ENCODE peak calls at places on chromosomes 2 and 18, in nine cellular contexts. N is osteocyte; D is lung; U is activated CD4-positive, alpha-beta T cell treated with anti-CD3 and anti-CD28 coated beads for 24 hours; B is ELF-1; W is IMR-90; C is occipital lobe; G is mammary epithelial cell; P is HT1080. Z is an unnamed sample.

GRCh38 chr2:64524604-64525322 is 635 bp downstream of the AFTPH start:
- DNase-seq in B (peak), C (peak), D (peak), N (no peak), P (peak), W (peak), G (peak), U (peak), Z (peak)

GRCh38 chr2:25362564-25363145 is 20.9 kb upstream of the DNMT3A start:
- DNase-seq in P (no peak), B (no peak), D (peak), U (peak), W (no peak), C (no peak), G (no peak), N (no peak), Z (peak)

GRCh38 chr2:150566289-150566688 is 78.8 kb upstream of the RND3 start:
- DNase-seq in C (no peak), W (peak), D (no peak), P (no peak), U (no peak), N (no peak), B (no peak), G (no peak), Z (no peak)

GRCh38 chr2:6872412-6872811 is 5.2 kb upstream of the RSAD2 start:
- DNase-seq in U (no peak), N (no peak), D (no peak), W (no peak), P (no peak), G (no peak), C (no peak), B (no peak), Z (no peak)

GRCh38 chr2:37344453-37345361 is at the start of gene QPCT:
- DNase-seq in P (no peak), G (no peak), N (no peak), W (peak), U (peak), C (no peak), D (peak), B (peak), Z (peak)

GRCh38 chr2:107525420-107525819 is 301.3 kb upstream of the RGPD4 start:
- DNase-seq in N (no peak), U (no peak), W (peak), C (no peak), D (no peak), P (no peak), G (no peak), B (no peak), Z (no peak)

GRCh38 chr2:170845343-170845742 is 28.7 kb downstream of the GAD1 start:
- DNase-seq in D (no peak), P (no peak), W (no peak), N (no peak), U (no peak), C (no peak), G (no peak), B (peak), Z (peak)

GRCh38 chr2:12005886-12006681 is 259.7 kb downstream of the LPIN1 start:
- DNase-seq in P (no peak), N (no peak), B (peak), U (peak), G (peak), C (peak), W (no peak), D (peak), Z (peak)

GRCh38 chr2:28391564-28392296 is 928 bp upstream of the FOSL2 start:
- DNase-seq in W (peak), P (peak), C (no peak), U (no peak), G (peak), D (peak), B (peak), N (no peak), Z (peak)

GRCh38 chr2:159246325-159246988 is 40.0 kb downstream of the WDSUB1 start:
- DNase-seq in P (no peak), W (no peak), N (no peak), D (no peak), B (no peak), U (no peak), G (no peak), C (no peak), Z (no peak)

GRCh38 chr2:16244153-16244965 is 304.0 kb downstream of the MYCN start:
- DNase-seq in B (no peak), D (no peak), G (no peak), C (no peak), P (no peak), W (no peak), N (peak), U (no peak), Z (no peak)

GRCh38 chr2:79855264-79856006 is 342.6 kb downstream of the CTNNA2 start:
- DNase-seq in W (peak), C (no peak), B (peak), N (no peak), G (no peak), U (no peak), P (no peak), D (no peak), Z (peak)

GRCh38 chr2:69298862-69299261 is 88.2 kb downstream of the GFPT1 start:
- DNase-seq in G (no peak), B (no peak), P (peak), N (no peak), C (no peak), W (peak), U (no peak), D (no peak), Z (no peak)

GRCh38 chr2:202687276-202687675 is 52.5 kb downstream of the FAM117B start:
- DNase-seq in D (no peak), G (no peak), U (no peak), N (no peak), B (no peak), C (no peak), P (peak), W (peak), Z (no peak)

GRCh38 chr2:85457877-85458316 is 39.4 kb downstream of the SH2D6 start:
- DNase-seq in W (no peak), P (peak), U (no peak), N (no peak), B (no peak), G (peak), C (no peak), D (no peak), Z (no peak)

GRCh38 chr18:5520464-5520863 is 23.3 kb downstream of the EPB41L3 start:
- DNase-seq in N (no peak), C (no peak), G (no peak), B (no peak), U (no peak), D (no peak), P (no peak), W (no peak), Z (no peak)

GRCh38 chr2:106193491-106193976 is 567 bp downstream of the UXS1 start:
- DNase-seq in U (no peak), D (peak), N (no peak), P (peak), B (no peak), W (no peak), G (peak), C (peak), Z (peak)

GRCh38 chr18:75211721-75212625 is 1.4 kb downstream of the TSHZ1 start:
- DNase-seq in N (no peak), C (no peak), B (peak), P (peak), G (peak), D (peak), W (peak), U (no peak), Z (peak)

GRCh38 chr2:233074106-233074505 is 14.0 kb downstream of the INPP5D start:
- DNase-seq in B (no peak), G (no peak), C (no peak), N (no peak), P (no peak), D (no peak), W (no peak), U (no peak), Z (peak)

GRCh38 chr18:50853863-50854271 is 25.1 kb upstream of the ME2 start:
- DNase-seq in N (no peak), D (no peak), U (no peak), P (peak), C (no peak), G (peak), B (peak), W (peak), Z (no peak)

GRCh38 chr2:9422321-9423099 is 818 bp downstream of the ITGB1BP1 start:
- DNase-seq in P (peak), G (peak), U (peak), B (peak), D (peak), W (peak), N (no peak), C (peak), Z (peak)

GRCh38 chr2:196230051-196230450 is 58.7 kb upstream of the STK17B start:
- DNase-seq in C (no peak), U (no peak), B (no peak), P (no peak), D (peak), N (no peak), G (no peak), W (no peak), Z (no peak)

GRCh38 chr18:13245481-13246000 is 27.0 kb downstream of the LDLRAD4 start:
- DNase-seq in P (no peak), N (peak), W (no peak), G (no peak), D (no peak), U (no peak), B (no peak), C (no peak), Z (peak)

GRCh38 chr2:212892193-212892592 is 259.2 kb downstream of the IKZF2 start:
- DNase-seq in P (peak), N (no peak), D (no peak), B (no peak), G (peak), U (no peak), C (no peak), W (peak), Z (peak)

GRCh38 chr2:159518321-159519005 is 97.9 kb downstream of the BAZ2B start:
- DNase-seq in B (no peak), C (no peak), W (no peak), P (no peak), D (no peak), U (no peak), G (peak), N (no peak), Z (no peak)

GRCh38 chr2:27752551-27753237 is 18.8 kb upstream of the MRPL33 start:
- DNase-seq in U (no peak), C (no peak), P (no peak), D (peak), B (peak), W (no peak), G (peak), N (no peak), Z (peak)

Z was measured in endodermal cell.